ENCODE peak calls at places on chromosomes 13 and 19, in nine cellular contexts. One of them, this sample, is unnamed.

GRCh38 chr19:10892256-10892655 is 20.9 kb downstream of the CARM1 start:
- DNase-seq in cardiac fibroblast: no peak
- DNase-seq in neural progenitor cell: no peak
- DNase-seq in MCF 10A: no peak
- DNase-seq in GM12891: no peak
- DNase-seq in NCI-H1417: peak
- DNase-seq in EL: no peak
- DNase-seq in C1 segment of cervical spinal cord: no peak
- DNase-seq in epithelial cell of proximal tubule: no peak
- DNase-seq in this sample: no peak

GRCh38 chr19:55131421-55131820 is 14.0 kb upstream of the PPP1R12C start:
- DNase-seq in GM12891: no peak
- DNase-seq in neural progenitor cell: no peak
- DNase-seq in epithelial cell of proximal tubule: no peak
- DNase-seq in MCF 10A: no peak
- DNase-seq in EL: no peak
- DNase-seq in C1 segment of cervical spinal cord: no peak
- DNase-seq in NCI-H1417: no peak
- DNase-seq in cardiac fibroblast: no peak
- DNase-seq in this sample: no peak

GRCh38 chr13:80363890-80364503 is 23.1 kb upstream of the SPRY2 start:
- DNase-seq in GM12891: no peak
- DNase-seq in neural progenitor cell: peak
- DNase-seq in EL: peak
- DNase-seq in epithelial cell of proximal tubule: no peak
- DNase-seq in cardiac fibroblast: peak
- DNase-seq in MCF 10A: peak
- DNase-seq in C1 segment of cervical spinal cord: no peak
- DNase-seq in NCI-H1417: no peak
- DNase-seq in this sample: peak

GRCh38 chr19:35090160-35090794 is 25.3 kb upstream of the FXYD3 start:
- DNase-seq in C1 segment of cervical spinal cord: no peak
- DNase-seq in neural progenitor cell: peak
- DNase-seq in GM12891: peak
- DNase-seq in epithelial cell of proximal tubule: no peak
- DNase-seq in cardiac fibroblast: peak
- DNase-seq in NCI-H1417: no peak
- DNase-seq in MCF 10A: peak
- DNase-seq in EL: peak
- DNase-seq in this sample: peak

GRCh38 chr19:6232567-6232966 is 47.2 kb downstream of the MLLT1 start:
- DNase-seq in EL: peak
- DNase-seq in GM12891: no peak
- DNase-seq in epithelial cell of proximal tubule: peak
- DNase-seq in neural progenitor cell: no peak
- DNase-seq in NCI-H1417: no peak
- DNase-seq in MCF 10A: peak
- DNase-seq in C1 segment of cervical spinal cord: no peak
- DNase-seq in cardiac fibroblast: peak
- DNase-seq in this sample: no peak

GRCh38 chr13:22800726-22801401 is 379.9 kb upstream of the SGCG start:
- DNase-seq in epithelial cell of proximal tubule: peak
- DNase-seq in C1 segment of cervical spinal cord: no peak
- DNase-seq in EL: no peak
- DNase-seq in GM12891: no peak
- DNase-seq in MCF 10A: no peak
- DNase-seq in cardiac fibroblast: peak
- DNase-seq in NCI-H1417: no peak
- DNase-seq in neural progenitor cell: no peak
- DNase-seq in this sample: no peak

GRCh38 chr19:12945479-12946091 is at the start of gene RAD23A:
- DNase-seq in EL: peak
- DNase-seq in MCF 10A: peak
- DNase-seq in C1 segment of cervical spinal cord: peak
- DNase-seq in NCI-H1417: peak
- DNase-seq in GM12891: peak
- DNase-seq in cardiac fibroblast: peak
- DNase-seq in neural progenitor cell: peak
- DNase-seq in epithelial cell of proximal tubule: peak
- DNase-seq in this sample: peak

GRCh38 chr13:92390217-92390616 is 836.4 kb upstream of the GPC6 start:
- DNase-seq in neural progenitor cell: no peak
- DNase-seq in C1 segment of cervical spinal cord: no peak
- DNase-seq in EL: no peak
- DNase-seq in cardiac fibroblast: no peak
- DNase-seq in NCI-H1417: peak
- DNase-seq in GM12891: no peak
- DNase-seq in epithelial cell of proximal tubule: no peak
- DNase-seq in MCF 10A: no peak
- DNase-seq in this sample: peak

GRCh38 chr13:44930907-44931676 is 58.2 kb downstream of the NUFIP1 start:
- DNase-seq in neural progenitor cell: peak
- DNase-seq in epithelial cell of proximal tubule: no peak
- DNase-seq in C1 segment of cervical spinal cord: no peak
- DNase-seq in NCI-H1417: peak
- DNase-seq in GM12891: no peak
- DNase-seq in EL: peak
- DNase-seq in cardiac fibroblast: peak
- DNase-seq in MCF 10A: no peak
- DNase-seq in this sample: peak

GRCh38 chr13:112891477-112892401 is 77.3 kb upstream of the MCF2L start:
- DNase-seq in GM12891: no peak
- DNase-seq in MCF 10A: no peak
- DNase-seq in NCI-H1417: peak
- DNase-seq in cardiac fibroblast: no peak
- DNase-seq in epithelial cell of proximal tubule: no peak
- DNase-seq in C1 segment of cervical spinal cord: no peak
- DNase-seq in neural progenitor cell: peak
- DNase-seq in EL: no peak
- DNase-seq in this sample: peak

GRCh38 chr19:42242071-42242511 is 311 bp downstream of the GSK3A start:
- DNase-seq in EL: no peak
- DNase-seq in C1 segment of cervical spinal cord: no peak
- DNase-seq in epithelial cell of proximal tubule: no peak
- DNase-seq in GM12891: no peak
- DNase-seq in NCI-H1417: peak
- DNase-seq in neural progenitor cell: no peak
- DNase-seq in cardiac fibroblast: no peak
- DNase-seq in MCF 10A: no peak
- DNase-seq in this sample: no peak

GRCh38 chr13:32305646-32306045 is 9.5 kb downstream of the ZAR1L start:
- DNase-seq in C1 segment of cervical spinal cord: no peak
- DNase-seq in MCF 10A: no peak
- DNase-seq in EL: no peak
- DNase-seq in neural progenitor cell: no peak
- DNase-seq in NCI-H1417: no peak
- DNase-seq in cardiac fibroblast: no peak
- DNase-seq in epithelial cell of proximal tubule: no peak
- DNase-seq in GM12891: no peak
- DNase-seq in this sample: no peak

GRCh38 chr13:21913010-21913409 is 242.1 kb downstream of the FGF9 start:
- DNase-seq in neural progenitor cell: peak
- DNase-seq in NCI-H1417: peak
- DNase-seq in GM12891: no peak
- DNase-seq in EL: no peak
- DNase-seq in cardiac fibroblast: no peak
- DNase-seq in MCF 10A: no peak
- DNase-seq in C1 segment of cervical spinal cord: no peak
- DNase-seq in epithelial cell of proximal tubule: no peak
- DNase-seq in this sample: no peak

GRCh38 chr19:51903192-51903591 is 1.6 kb downstream of the ZNF649 start:
- DNase-seq in C1 segment of cervical spinal cord: no peak
- DNase-seq in GM12891: no peak
- DNase-seq in epithelial cell of proximal tubule: no peak
- DNase-seq in neural progenitor cell: no peak
- DNase-seq in EL: no peak
- DNase-seq in MCF 10A: no peak
- DNase-seq in cardiac fibroblast: no peak
- DNase-seq in NCI-H1417: no peak
- DNase-seq in this sample: no peak

This sample was measured in NCI-H2081.